ENCODE peak calls at places on chromosomes 4 and X, in four cellular contexts. D, Q, U and B are unnamed samples.

GRCh38 chrX:7088968-7089615 is 58.4 kb upstream of the STS start:
- DNase-seq in D (no peak), Q (no peak), U (no peak), B (no peak)

GRCh38 chr4:142347241-142347640 is 498.9 kb downstream of the INPP4B start:
- DNase-seq in D (no peak), Q (no peak), U (peak; percentile 50), B (no peak)

GRCh38 chr4:38128478-38129451 is 168.6 kb downstream of the PTTG2 start:
- DNase-seq in D (no peak), Q (no peak), U (peak; percentile 93), B (no peak)

GRCh38 chr4:165343353-165344191 is 16.1 kb downstream of the MSMO1 start:
- DNase-seq in D (no peak), Q (no peak), U (no peak), B (no peak)

GRCh38 chr4:165192956-165193355 is 14.4 kb upstream of the KLHL2 start:
- DNase-seq in D (no peak), Q (no peak), U (no peak), B (no peak)

GRCh38 chr4:108311313-108311712 is 142.6 kb upstream of the LEF1 start:
- DNase-seq in D (no peak), Q (no peak), U (no peak), B (no peak)

GRCh38 chr4:93764647-93765246 is 63.8 kb upstream of the ATOH1 start:
- DNase-seq in D (no peak), Q (peak; percentile 65), U (peak; percentile 58), B (no peak)

GRCh38 chr4:3013323-3013722 is 50.0 kb downstream of the GRK4 start:
- DNase-seq in D (no peak), Q (no peak), U (no peak), B (no peak)

GRCh38 chrX:112642349-112642748 is 37.4 kb downstream of the LHFPL1 start:
- DNase-seq in D (no peak), Q (peak; percentile 25), U (peak; percentile 63), B (peak; percentile 7)

GRCh38 chr4:3239998-3240920 is 8.7 kb upstream of the MSANTD1 start:
- DNase-seq in D (no peak), Q (no peak), U (no peak), B (no peak)

GRCh38 chr4:131091896-131092295 is 1995.9 kb downstream of the C4orf33 start:
- DNase-seq in D (no peak), Q (no peak), U (peak; percentile 21), B (no peak)

GRCh38 chrX:55715847-55716246 is 1.7 kb upstream of the RRAGB start:
- DNase-seq in D (no peak), Q (no peak), U (no peak), B (no peak)

GRCh38 chr4:26860922-26861433 is 337 bp downstream of the STIM2 start:
- DNase-seq in D (peak; percentile 69), Q (no peak), U (peak; percentile 83), B (no peak)

GRCh38 chr4:164252286-164252685 is 501.6 kb upstream of the SMIM31 start:
- DNase-seq in D (no peak), Q (no peak), U (peak; percentile 0), B (no peak)

GRCh38 chrX:107716045-107716684 is 59.4 kb downstream of the TSC22D3 start:
- DNase-seq in D (peak; percentile 57), Q (no peak), U (peak; percentile 53), B (peak; percentile 24)

GRCh38 chr4:4923208-4923607 is 63.7 kb downstream of the MSX1 start:
- DNase-seq in D (no peak), Q (no peak), U (no peak), B (no peak)

GRCh38 chrX:132017431-132018185 is 5.5 kb upstream of the STK26 start:
- DNase-seq in D (no peak), Q (no peak), U (no peak), B (no peak)

GRCh38 chr4:72701987-72702819 is 133.2 kb upstream of the ADAMTS3 start:
- DNase-seq in D (no peak), Q (peak; percentile 66), U (peak; percentile 73), B (no peak)

GRCh38 chrX:153499876-153500275 is 5.1 kb downstream of the BGN start:
- DNase-seq in D (no peak), Q (no peak), U (peak; percentile 47), B (no peak)

GRCh38 chr4:89837385-89837995 is 529 bp upstream of the SNCA start:
- DNase-seq in D (no peak), Q (no peak), U (peak; percentile 20), B (no peak)

GRCh38 chr4:54090804-54091623 is 8.9 kb upstream of the GSX2 start:
- DNase-seq in D (peak; percentile 62), Q (no peak), U (peak; percentile 80), B (no peak)

GRCh38 chrX:35380808-35381700 is 417.1 kb upstream of the MAGEB16 start:
- DNase-seq in D (no peak), Q (no peak), U (peak; percentile 28), B (no peak)

GRCh38 chr4:5084911-5085475 is 33.7 kb downstream of the STK32B start:
- DNase-seq in D (no peak), Q (no peak), U (peak; percentile 12), B (no peak)

GRCh38 chrX:48945517-48946348 is 11.7 kb downstream of the OTUD5 start:
- DNase-seq in D (peak; percentile 54), Q (no peak), U (peak; percentile 68), B (peak; percentile 37)

GRCh38 chr4:183624548-183624947 is 34.4 kb downstream of the RWDD4 start:
- DNase-seq in D (no peak), Q (no peak), U (no peak), B (no peak)

GRCh38 chrX:154775611-154776349 is 13.1 kb downstream of the DKC1 start:
- DNase-seq in D (no peak), Q (no peak), U (peak; percentile 71), B (peak; percentile 14)

GRCh38 chrX:149521438-149521837 is 16.3 kb upstream of the IDS start:
- DNase-seq in D (no peak), Q (no peak), U (no peak), B (no peak)
- H3K4me3 ChIP-seq in D (no peak overlapping the region), Q (no peak overlapping the region), U (no peak overlapping the region), B (no peak overlapping the region)

DNA sequence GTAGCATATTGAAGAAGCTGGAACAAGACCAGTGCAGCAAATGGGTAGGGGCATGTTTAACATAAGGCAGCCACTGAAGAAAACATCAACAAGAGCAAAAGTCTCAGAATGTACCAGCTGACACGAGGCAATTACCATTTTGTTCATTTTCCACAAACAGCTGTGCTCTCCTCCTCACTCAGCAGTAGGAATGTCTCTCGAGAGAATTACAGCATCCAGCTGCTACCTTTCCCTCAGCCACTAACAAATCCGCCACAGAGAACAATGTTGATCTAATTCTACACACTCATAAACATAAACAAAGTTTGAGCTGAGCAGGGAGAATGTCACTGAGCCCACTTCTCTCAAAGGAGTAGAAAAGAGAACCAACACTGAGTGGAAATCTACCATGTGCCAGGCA is 67.9 kb downstream of the OPHN1 start:
- DNase-seq in D (no peak), Q (no peak), U (no peak), B (no peak)
- H3K27ac ChIP-seq in D (no peak overlapping the region), Q (no peak overlapping the region), U (no peak overlapping the region), B (no peak overlapping the region)

DNA sequence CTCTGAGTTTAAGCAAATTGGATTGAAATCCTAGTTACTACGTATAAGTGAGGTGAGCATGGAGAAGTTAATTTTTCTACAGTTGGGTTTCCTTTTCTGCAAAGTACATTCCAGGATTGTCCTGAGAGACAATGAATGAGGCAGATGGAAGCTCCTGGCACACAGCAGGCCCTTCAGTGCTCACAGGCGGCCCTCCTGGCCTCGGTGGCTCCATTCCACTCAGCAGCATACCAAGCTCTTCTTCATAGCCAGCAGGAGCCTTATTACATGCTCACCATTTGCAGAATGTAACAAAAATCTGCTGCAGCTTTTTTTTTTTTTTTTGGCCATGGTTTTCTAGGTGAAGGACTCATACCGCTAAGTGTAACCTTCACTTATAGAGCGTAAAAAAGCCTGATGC is 113.2 kb upstream of the FAM9B start:
- DNase-seq in D (no peak), Q (no peak), U (no peak), B (no peak)
- H3K4me3 ChIP-seq in D (no peak overlapping the region), Q (no peak overlapping the region), U (no peak overlapping the region), B (no peak overlapping the region)

GRCh38 chr4:7987148-7987989 is 47.7 kb upstream of the AFAP1 start:
- DNase-seq in D (peak; percentile 77), Q (peak; percentile 84), U (peak; percentile 82), B (peak; percentile 75)
- H3K27ac ChIP-seq in D (no peak overlapping the region), Q (no peak overlapping the region), U (peak overlapping the region; percentile 74), B (no peak overlapping the region)

GRCh38 chrX:155998116-155998515 is 620 bp downstream of the IL9R start:
- DNase-seq in D (no peak), Q (no peak), U (no peak), B (no peak)
- H3K4me3 ChIP-seq in D (no peak overlapping the region), Q (no peak overlapping the region), U (no peak overlapping the region), B (no peak overlapping the region)

DNA sequence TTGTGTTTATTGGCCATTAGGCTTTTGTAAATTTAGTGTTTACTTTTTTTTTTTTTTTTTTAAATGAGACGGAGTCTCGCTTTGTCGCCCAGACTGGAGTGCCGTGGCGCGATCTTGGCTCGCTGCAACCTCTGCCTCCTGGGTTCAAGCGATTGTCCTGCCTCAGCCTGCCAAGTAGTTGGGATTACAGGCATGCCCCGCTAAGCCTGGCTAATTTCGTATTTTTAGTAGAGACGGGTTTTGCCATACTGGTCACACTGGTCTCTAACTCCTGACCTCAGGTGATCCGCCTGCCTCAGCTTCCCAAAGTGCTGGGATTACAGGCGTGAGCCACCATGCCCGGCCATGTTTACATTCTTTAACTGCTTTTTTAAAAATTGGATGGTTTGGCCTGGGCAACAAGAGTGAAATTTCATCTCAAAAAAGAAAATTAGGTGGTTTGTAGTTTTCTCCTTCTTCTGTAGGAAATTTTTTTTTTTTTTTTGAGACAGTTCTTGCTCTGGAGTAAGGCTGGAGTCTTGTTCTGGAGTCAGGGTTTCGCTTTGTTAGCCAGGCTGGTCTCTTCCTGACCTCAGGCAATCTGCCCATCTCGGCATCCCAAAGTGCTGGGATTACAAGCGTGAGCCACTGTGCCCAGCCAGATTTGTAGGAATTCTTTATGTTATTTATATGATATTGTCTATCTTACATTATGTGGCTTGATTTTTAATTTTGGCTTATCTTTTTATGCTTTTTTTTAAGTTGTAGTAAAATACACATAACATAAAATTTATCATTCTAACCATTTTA is 15.1 kb downstream of the UBE2K start:
- DNase-seq in D (no peak), Q (no peak), U (no peak), B (no peak)
- H3K27ac ChIP-seq in D (no peak overlapping the region), Q (no peak overlapping the region), U (peak overlapping the region; percentile 57), B (no peak overlapping the region)

GRCh38 chr4:55910140-55910539 is 38.6 kb upstream of the CEP135 start:
- DNase-seq in D (no peak), Q (no peak), U (peak; percentile 63), B (no peak)
- H3K4me3 ChIP-seq in D (no peak overlapping the region), Q (no peak overlapping the region), U (no peak overlapping the region), B (no peak overlapping the region)

GRCh38 chr4:145195167-145195952 is 15.0 kb upstream of the OTUD4 start:
- DNase-seq in D (no peak), Q (no peak), U (no peak), B (no peak)
- H3K27ac ChIP-seq in D (no peak overlapping the region), Q (no peak overlapping the region), U (no peak overlapping the region), B (no peak overlapping the region)

DNA sequence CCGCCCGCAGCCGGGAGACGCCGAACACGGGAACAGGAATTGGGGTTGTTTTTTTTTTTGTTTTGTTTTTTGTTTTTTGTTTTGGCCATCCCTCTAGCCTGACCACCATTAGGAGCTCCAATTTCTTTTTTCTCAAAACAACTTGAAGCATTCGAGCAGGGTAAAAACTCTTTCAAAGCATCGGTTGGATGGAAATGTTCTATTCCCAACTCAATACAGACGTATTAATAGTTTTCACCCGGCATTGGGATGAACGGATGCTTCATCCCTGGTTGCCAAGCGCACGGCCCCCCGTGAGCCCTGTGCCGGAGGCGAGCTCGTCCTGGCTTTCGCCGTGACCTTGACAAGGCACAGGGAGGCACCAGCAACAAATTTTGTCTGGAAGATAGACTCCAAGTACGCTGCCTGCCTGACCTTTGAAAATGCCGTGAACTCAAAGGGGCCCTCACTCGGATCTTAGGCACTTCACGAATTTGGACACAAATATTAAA is 352 bp upstream of the MAP3K15 start:
- DNase-seq in D (no peak), Q (no peak), U (no peak), B (no peak)
- H3K4me3 ChIP-seq in D (no peak overlapping the region), Q (peak overlapping the region; percentile 21), U (no peak overlapping the region), B (peak overlapping the region; percentile 36)